ENCODE peak calls at places on chromosomes 3 and 15, in eight cellular contexts. Q is ovary, C is dorsolateral prefrontal cortex, D is tibial artery, F is coronary artery, A is heart left ventricle, Z is Panc1, E is mammary epithelial cell. M is an unnamed sample.

GRCh38 chr3:37499820-37500219 is 325.4 kb upstream of the LRRFIP2 start:
- DNase-seq in Q (no peak), C (no peak), D (no peak), F (no peak), A (no peak), Z (no peak), E (no peak), M (no peak)

GRCh38 chr15:37072181-37072580 is 28.2 kb downstream of the MEIS2 start:
- DNase-seq in Q (no peak), C (no peak), D (no peak), F (no peak), A (no peak), Z (no peak), E (no peak), M (no peak)

GRCh38 chr15:57375827-57376694 is at the start of gene CGNL1:
- DNase-seq in Q (peak; percentile 51), C (no peak), D (peak; percentile 39), F (no peak), A (peak; percentile 52), Z (no peak), E (no peak), M (peak; percentile 47)

GRCh38 chr3:40608091-40608490 is 83.3 kb downstream of the ZNF621 start:
- DNase-seq in Q (no peak), C (no peak), D (no peak), F (no peak), A (peak; percentile 34), Z (no peak), E (peak; percentile 67), M (no peak)

GRCh38 chr3:9947025-9947995 is 4.9 kb downstream of the PRRT3 start:
- DNase-seq in Q (peak; percentile 62), C (peak; percentile 63), D (peak; percentile 73), F (peak; percentile 83), A (peak; percentile 70), Z (no peak), E (peak; percentile 61), M (peak; percentile 87)

GRCh38 chr3:42376397-42376798 is 34.0 kb downstream of the LYZL4 start:
- DNase-seq in Q (no peak), C (peak; percentile 75), D (peak; percentile 49), F (no peak), A (peak; percentile 37), Z (no peak), E (peak; percentile 95), M (no peak)

GRCh38 chr3:54819926-54820325 is 107.9 kb downstream of the LRTM1 start:
- DNase-seq in Q (no peak), C (no peak), D (no peak), F (no peak), A (no peak), Z (no peak), E (no peak), M (no peak)

GRCh38 chr3:40645883-40646282 is 121.1 kb downstream of the ZNF621 start:
- DNase-seq in Q (no peak), C (no peak), D (no peak), F (no peak), A (no peak), Z (no peak), E (no peak), M (no peak)

GRCh38 chr3:157335198-157335597 is 101.5 kb upstream of the PTX3 start:
- DNase-seq in Q (no peak), C (no peak), D (no peak), F (no peak), A (no peak), Z (no peak), E (no peak), M (no peak)

GRCh38 chr3:61561374-61562041 is at the start of gene PTPRG:
- DNase-seq in Q (peak; percentile 93), C (peak; percentile 83), D (peak; percentile 93), F (peak; percentile 91), A (peak; percentile 91), Z (no peak), E (peak; percentile 87), M (peak; percentile 70)

GRCh38 chr3:117645561-117646242 is 936.1 kb downstream of the TUSC7 start:
- DNase-seq in Q (no peak), C (no peak), D (no peak), F (no peak), A (no peak), Z (no peak), E (no peak), M (no peak)

GRCh38 chr15:101152914-101153313 is 98.9 kb downstream of the CHSY1 start:
- DNase-seq in Q (no peak), C (no peak), D (no peak), F (no peak), A (no peak), Z (no peak), E (no peak), M (no peak)

GRCh38 chr3:101963902-101964362 is 114.6 kb downstream of the NFKBIZ start:
- DNase-seq in Q (no peak), C (no peak), D (peak; percentile 32), F (no peak), A (no peak), Z (no peak), E (peak; percentile 76), M (no peak)

GRCh38 chr3:195068045-195068444 is 202.9 kb downstream of the XXYLT1 start:
- DNase-seq in Q (no peak), C (no peak), D (no peak), F (no peak), A (no peak), Z (no peak), E (peak; percentile 1), M (no peak)

GRCh38 chr3:196162679-196163078 is 48.5 kb downstream of the ZDHHC19 start:
- DNase-seq in Q (no peak), C (no peak), D (no peak), F (no peak), A (no peak), Z (no peak), E (no peak), M (no peak)

DNA sequence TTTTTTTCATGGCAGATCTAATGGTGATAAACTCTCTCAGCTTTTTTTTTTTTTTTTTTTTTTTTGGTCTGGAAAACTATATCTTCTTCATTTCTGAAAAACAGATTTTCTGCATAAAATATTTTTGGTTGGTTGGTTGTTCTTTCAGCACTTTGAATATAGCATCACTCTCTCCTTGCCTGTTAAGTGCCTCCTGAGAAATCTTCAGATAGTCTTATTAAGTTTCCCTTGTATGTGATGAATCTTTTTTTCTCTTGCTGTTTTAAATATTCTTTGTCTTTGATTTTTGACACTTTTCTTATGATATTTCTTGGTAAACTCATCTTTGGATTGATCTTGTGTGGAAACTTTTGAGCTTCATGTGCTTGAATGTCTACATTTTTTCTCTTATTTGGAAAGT is 44.2 kb upstream of the OSTN start:
- DNase-seq in Q (no peak), C (no peak), D (no peak), F (no peak), A (no peak), Z (no peak), E (no peak), M (no peak)
- H3K4me3 ChIP-seq in Q (no peak overlapping the region), C (no peak overlapping the region), D (no peak overlapping the region), F (no peak overlapping the region), A (no peak overlapping the region), Z (no peak overlapping the region), E (no peak overlapping the region), M (no peak overlapping the region)

GRCh38 chr3:22175899-22176298 is 424.9 kb upstream of the ZNF385D start:
- DNase-seq in Q (no peak), C (no peak), D (no peak), F (no peak), A (no peak), Z (peak; percentile 2), E (no peak), M (no peak)
- TF ChIP-seq CTCF in Q (no peak), C (peak; percentile 31), D (no peak), F (no peak), A (no peak), Z (no peak), E (no peak), M (no peak)

GRCh38 chr15:25933456-25934158 is 70.5 kb upstream of the ATP10A start:
- DNase-seq in Q (peak; percentile 12), C (peak; percentile 61), D (peak; percentile 69), F (peak; percentile 76), A (peak; percentile 72), Z (peak; percentile 50), E (no peak), M (peak; percentile 14)
- H3K4me3 ChIP-seq in Q (no peak overlapping the region), C (peak overlapping the region; percentile 39), D (peak overlapping the region; percentile 27), F (peak overlapping the region; percentile 65), A (peak overlapping the region; percentile 10), Z (no peak overlapping the region), E (no peak overlapping the region), M (no peak overlapping the region)

DNA sequence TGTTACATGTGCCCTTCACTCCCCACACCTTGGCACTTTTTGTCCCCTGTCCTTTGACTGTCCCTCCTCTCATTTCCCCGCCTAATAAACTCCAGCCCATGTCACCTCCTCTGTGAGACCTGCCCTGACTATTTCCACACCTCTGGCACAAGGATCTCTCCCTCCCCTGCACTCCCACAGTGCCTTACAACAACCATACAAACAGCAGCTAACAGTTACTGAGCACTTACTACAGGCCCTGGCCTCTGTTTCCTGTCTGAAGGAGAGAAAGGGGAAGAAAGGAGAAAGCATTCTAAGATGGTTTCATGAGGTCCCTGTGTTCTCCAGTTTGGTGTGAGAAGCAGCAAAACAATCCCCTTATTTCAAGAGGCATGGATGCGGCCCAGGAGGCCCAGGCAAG is 20.0 kb upstream of the TRH start:
- DNase-seq in Q (no peak), C (no peak), D (no peak), F (no peak), A (no peak), Z (no peak), E (no peak), M (no peak)
- TF ChIP-seq CTCF in Q (no peak), C (no peak), D (no peak), F (no peak), A (no peak), Z (no peak), E (no peak), M (no peak)

DNA sequence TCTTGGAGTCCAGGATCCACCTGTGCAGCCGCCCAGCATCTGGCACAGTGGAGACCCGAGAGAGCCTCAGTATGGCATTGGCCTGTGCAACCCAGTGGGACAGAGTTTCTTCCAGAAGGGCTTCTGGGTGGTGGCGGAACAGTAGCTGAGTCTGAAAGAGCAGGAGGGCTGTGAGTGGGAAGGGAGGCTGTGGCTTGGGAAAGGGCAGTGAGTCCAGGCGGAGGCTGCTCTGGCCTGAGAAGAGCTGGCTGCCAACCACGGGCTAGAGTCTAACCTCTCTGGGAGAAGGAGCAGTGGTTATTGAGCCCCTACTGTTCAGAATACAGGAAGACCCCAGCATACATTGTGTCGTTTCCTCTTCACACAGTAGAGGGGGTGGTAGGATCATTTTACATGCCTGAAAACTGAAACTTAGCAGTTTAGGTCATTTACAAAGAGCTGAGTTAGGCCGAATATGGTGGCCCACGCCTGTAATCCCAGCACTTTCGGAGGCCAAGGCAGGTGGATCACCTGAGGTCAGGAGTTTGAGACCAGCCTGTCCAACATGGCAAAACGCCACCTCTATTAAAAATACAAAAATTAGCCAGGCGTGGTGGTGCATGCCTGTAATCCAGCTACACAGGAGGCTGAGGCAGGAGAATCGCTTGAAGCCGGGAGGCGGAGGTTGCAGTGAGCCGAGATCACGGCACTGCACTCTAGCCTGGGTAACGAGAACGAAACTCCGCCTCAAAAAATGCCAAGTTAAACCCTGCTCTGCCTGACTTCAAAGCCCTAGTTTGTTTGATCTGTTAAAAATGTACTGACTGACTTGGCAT is 3.2 kb downstream of the AEN start:
- DNase-seq in Q (no peak), C (no peak), D (no peak), F (no peak), A (no peak), Z (no peak), E (no peak), M (no peak)
- H3K4me3 ChIP-seq in Q (no peak overlapping the region), C (peak overlapping the region; percentile 18), D (no peak overlapping the region), F (peak overlapping the region; percentile 27), A (no peak overlapping the region), Z (no peak overlapping the region), E (no peak overlapping the region), M (no peak overlapping the region)

GRCh38 chr15:42313463-42313862 is 40.2 kb upstream of the TMEM87A start:
- DNase-seq in Q (no peak), C (no peak), D (no peak), F (no peak), A (no peak), Z (no peak), E (no peak), M (no peak)
- TF ChIP-seq CTCF in Q (no peak), C (no peak), D (no peak), F (no peak), A (no peak), Z (no peak), E (no peak), M (no peak)